ENCODE peak calls at places on chromosomes 5 and 9, in four cellular contexts. One of them, this sample, is unnamed.

GRCh38 chr5:141779642-141780041 is 97.6 kb upstream of the ARAP3 start:
- DNase-seq in stimulated activated CD8-positive, alpha-beta memory T cell treated with anti-CD3 and anti-CD28 coated beads, Interleukin-15, amount 100 ng/mL, for 1 hour: no peak
- DNase-seq in cerebellar cortex: no peak
- DNase-seq in naive thymus-derived CD4-positive, alpha-beta T cell: no peak
- DNase-seq in this sample: no peak

GRCh38 chr5:148986636-148987035 is 76.2 kb downstream of the SH3TC2 start:
- DNase-seq in cerebellar cortex: no peak
- DNase-seq in stimulated activated CD8-positive, alpha-beta memory T cell treated with anti-CD3 and anti-CD28 coated beads, Interleukin-15, amount 100 ng/mL, for 1 hour: no peak
- DNase-seq in naive thymus-derived CD4-positive, alpha-beta T cell: no peak
- DNase-seq in this sample: no peak

GRCh38 chr9:29213374-29214161 is 1640.3 kb upstream of the C9orf72 start:
- DNase-seq in naive thymus-derived CD4-positive, alpha-beta T cell: no peak
- DNase-seq in cerebellar cortex: no peak
- DNase-seq in stimulated activated CD8-positive, alpha-beta memory T cell treated with anti-CD3 and anti-CD28 coated beads, Interleukin-15, amount 100 ng/mL, for 1 hour: no peak
- DNase-seq in this sample: peak; percentile 23

GRCh38 chr5:7606840-7607453 is 211.0 kb downstream of the ADCY2 start:
- DNase-seq in stimulated activated CD8-positive, alpha-beta memory T cell treated with anti-CD3 and anti-CD28 coated beads, Interleukin-15, amount 100 ng/mL, for 1 hour: no peak
- DNase-seq in cerebellar cortex: no peak
- DNase-seq in naive thymus-derived CD4-positive, alpha-beta T cell: no peak
- DNase-seq in this sample: no peak

GRCh38 chr9:110714314-110714713 is 45.7 kb downstream of the MUSK start:
- DNase-seq in naive thymus-derived CD4-positive, alpha-beta T cell: no peak
- DNase-seq in stimulated activated CD8-positive, alpha-beta memory T cell treated with anti-CD3 and anti-CD28 coated beads, Interleukin-15, amount 100 ng/mL, for 1 hour: no peak
- DNase-seq in cerebellar cortex: no peak
- DNase-seq in this sample: no peak

GRCh38 chr5:68187268-68188055 is 28.1 kb upstream of the PIK3R1 start:
- DNase-seq in cerebellar cortex: peak; percentile 60
- DNase-seq in naive thymus-derived CD4-positive, alpha-beta T cell: no peak
- DNase-seq in stimulated activated CD8-positive, alpha-beta memory T cell treated with anti-CD3 and anti-CD28 coated beads, Interleukin-15, amount 100 ng/mL, for 1 hour: no peak
- DNase-seq in this sample: no peak

GRCh38 chr9:98171176-98171925 is 21.1 kb downstream of the CORO2A start:
- DNase-seq in naive thymus-derived CD4-positive, alpha-beta T cell: no peak
- DNase-seq in stimulated activated CD8-positive, alpha-beta memory T cell treated with anti-CD3 and anti-CD28 coated beads, Interleukin-15, amount 100 ng/mL, for 1 hour: no peak
- DNase-seq in cerebellar cortex: peak; percentile 59
- DNase-seq in this sample: no peak

GRCh38 chr9:127921592-127922120 is 4.8 kb upstream of the ST6GALNAC4 start:
- DNase-seq in naive thymus-derived CD4-positive, alpha-beta T cell: peak; percentile 70
- DNase-seq in stimulated activated CD8-positive, alpha-beta memory T cell treated with anti-CD3 and anti-CD28 coated beads, Interleukin-15, amount 100 ng/mL, for 1 hour: peak; percentile 65
- DNase-seq in cerebellar cortex: peak; percentile 64
- DNase-seq in this sample: peak; percentile 90

GRCh38 chr9:108209132-108209700 is 646.6 kb downstream of the ACTL7B start:
- DNase-seq in stimulated activated CD8-positive, alpha-beta memory T cell treated with anti-CD3 and anti-CD28 coated beads, Interleukin-15, amount 100 ng/mL, for 1 hour: no peak
- DNase-seq in cerebellar cortex: no peak
- DNase-seq in naive thymus-derived CD4-positive, alpha-beta T cell: no peak
- DNase-seq in this sample: no peak

GRCh38 chr5:98482321-98483111 is 290.9 kb upstream of the RGMB start:
- DNase-seq in naive thymus-derived CD4-positive, alpha-beta T cell: no peak
- DNase-seq in cerebellar cortex: no peak
- DNase-seq in stimulated activated CD8-positive, alpha-beta memory T cell treated with anti-CD3 and anti-CD28 coated beads, Interleukin-15, amount 100 ng/mL, for 1 hour: no peak
- DNase-seq in this sample: no peak

GRCh38 chr9:123834218-123834906 is 95.6 kb downstream of the DENND1A start:
- DNase-seq in stimulated activated CD8-positive, alpha-beta memory T cell treated with anti-CD3 and anti-CD28 coated beads, Interleukin-15, amount 100 ng/mL, for 1 hour: no peak
- DNase-seq in naive thymus-derived CD4-positive, alpha-beta T cell: no peak
- DNase-seq in cerebellar cortex: no peak
- DNase-seq in this sample: no peak

GRCh38 chr9:99305124-99305523 is 83.0 kb downstream of the SEC61B start:
- DNase-seq in naive thymus-derived CD4-positive, alpha-beta T cell: no peak
- DNase-seq in stimulated activated CD8-positive, alpha-beta memory T cell treated with anti-CD3 and anti-CD28 coated beads, Interleukin-15, amount 100 ng/mL, for 1 hour: no peak
- DNase-seq in cerebellar cortex: no peak
- DNase-seq in this sample: no peak

GRCh38 chr9:124551472-124552339 is 44.5 kb upstream of the NR5A1 start:
- DNase-seq in stimulated activated CD8-positive, alpha-beta memory T cell treated with anti-CD3 and anti-CD28 coated beads, Interleukin-15, amount 100 ng/mL, for 1 hour: no peak
- DNase-seq in naive thymus-derived CD4-positive, alpha-beta T cell: peak; percentile 28
- DNase-seq in cerebellar cortex: peak; percentile 63
- DNase-seq in this sample: peak; percentile 38

GRCh38 chr5:120532835-120533234 is 68.7 kb downstream of the PRR16 start:
- DNase-seq in stimulated activated CD8-positive, alpha-beta memory T cell treated with anti-CD3 and anti-CD28 coated beads, Interleukin-15, amount 100 ng/mL, for 1 hour: no peak
- DNase-seq in naive thymus-derived CD4-positive, alpha-beta T cell: no peak
- DNase-seq in cerebellar cortex: no peak
- DNase-seq in this sample: no peak

GRCh38 chr5:6767481-6768063 is 54.3 kb downstream of the TENT4A start:
- DNase-seq in naive thymus-derived CD4-positive, alpha-beta T cell: no peak
- DNase-seq in cerebellar cortex: no peak
- DNase-seq in stimulated activated CD8-positive, alpha-beta memory T cell treated with anti-CD3 and anti-CD28 coated beads, Interleukin-15, amount 100 ng/mL, for 1 hour: no peak
- DNase-seq in this sample: peak; percentile 20

GRCh38 chr9:133539434-133539833 is 4.9 kb downstream of the ADAMTSL2 start:
- DNase-seq in cerebellar cortex: no peak
- DNase-seq in stimulated activated CD8-positive, alpha-beta memory T cell treated with anti-CD3 and anti-CD28 coated beads, Interleukin-15, amount 100 ng/mL, for 1 hour: no peak
- DNase-seq in naive thymus-derived CD4-positive, alpha-beta T cell: no peak
- DNase-seq in this sample: no peak

GRCh38 chr5:36177715-36178556 is 26.0 kb downstream of the SKP2 start:
- DNase-seq in naive thymus-derived CD4-positive, alpha-beta T cell: no peak
- DNase-seq in cerebellar cortex: peak; percentile 59
- DNase-seq in stimulated activated CD8-positive, alpha-beta memory T cell treated with anti-CD3 and anti-CD28 coated beads, Interleukin-15, amount 100 ng/mL, for 1 hour: no peak
- DNase-seq in this sample: peak; percentile 12

GRCh38 chr5:175501759-175502158 is 23.4 kb downstream of the SFXN1 start:
- DNase-seq in naive thymus-derived CD4-positive, alpha-beta T cell: no peak
- DNase-seq in cerebellar cortex: no peak
- DNase-seq in stimulated activated CD8-positive, alpha-beta memory T cell treated with anti-CD3 and anti-CD28 coated beads, Interleukin-15, amount 100 ng/mL, for 1 hour: no peak
- DNase-seq in this sample: no peak

GRCh38 chr5:17001418-17001817 is 65.3 kb upstream of the MYO10 start:
- DNase-seq in cerebellar cortex: no peak
- DNase-seq in naive thymus-derived CD4-positive, alpha-beta T cell: no peak
- DNase-seq in stimulated activated CD8-positive, alpha-beta memory T cell treated with anti-CD3 and anti-CD28 coated beads, Interleukin-15, amount 100 ng/mL, for 1 hour: no peak
- DNase-seq in this sample: no peak

GRCh38 chr9:16866542-16866941 is 3.9 kb downstream of the BNC2 start:
- DNase-seq in cerebellar cortex: no peak
- DNase-seq in naive thymus-derived CD4-positive, alpha-beta T cell: no peak
- DNase-seq in stimulated activated CD8-positive, alpha-beta memory T cell treated with anti-CD3 and anti-CD28 coated beads, Interleukin-15, amount 100 ng/mL, for 1 hour: no peak
- DNase-seq in this sample: no peak

GRCh38 chr5:168106008-168106761 is 185.3 kb upstream of the WWC1 start:
- DNase-seq in cerebellar cortex: peak; percentile 86
- DNase-seq in naive thymus-derived CD4-positive, alpha-beta T cell: no peak
- DNase-seq in stimulated activated CD8-positive, alpha-beta memory T cell treated with anti-CD3 and anti-CD28 coated beads, Interleukin-15, amount 100 ng/mL, for 1 hour: no peak
- DNase-seq in this sample: no peak

GRCh38 chr5:112146323-112146848 is 272.7 kb downstream of the EPB41L4A start:
- DNase-seq in cerebellar cortex: peak; percentile 49
- DNase-seq in stimulated activated CD8-positive, alpha-beta memory T cell treated with anti-CD3 and anti-CD28 coated beads, Interleukin-15, amount 100 ng/mL, for 1 hour: no peak
- DNase-seq in naive thymus-derived CD4-positive, alpha-beta T cell: no peak
- DNase-seq in this sample: peak; percentile 20

GRCh38 chr9:128045876-128046275 is 21.2 kb downstream of the NAIF1 start:
- DNase-seq in naive thymus-derived CD4-positive, alpha-beta T cell: no peak
- DNase-seq in stimulated activated CD8-positive, alpha-beta memory T cell treated with anti-CD3 and anti-CD28 coated beads, Interleukin-15, amount 100 ng/mL, for 1 hour: no peak
- DNase-seq in cerebellar cortex: no peak
- DNase-seq in this sample: no peak

GRCh38 chr9:134553061-134553891 is 88.3 kb upstream of the COL5A1 start:
- DNase-seq in cerebellar cortex: no peak
- DNase-seq in naive thymus-derived CD4-positive, alpha-beta T cell: no peak
- DNase-seq in stimulated activated CD8-positive, alpha-beta memory T cell treated with anti-CD3 and anti-CD28 coated beads, Interleukin-15, amount 100 ng/mL, for 1 hour: no peak
- DNase-seq in this sample: no peak

This sample was measured in GM13976.